ENCODE peak calls at places on chromosomes 12 and 14, in six cellular contexts. G is SIG-M5; K is fibroblast of villous mesenchyme; Y is NCI-H1092 treated with DMSO at 0.1 percent for 48 hours; R is T-helper 22 cell; N is stimulated activated CD4-positive, alpha-beta T cell treated with anti-CD3 and anti-CD28 coated beads, Interleukin-15, amount 100 ng/mL, for 24 hours. C is an unnamed sample.

GRCh38 chr14:74085047-74085637 is 386 bp downstream of the LIN52 start:
- DNase-seq in G (no peak), K (peak), Y (peak), R (no peak), N (peak), C (no peak)

GRCh38 chr12:31008241-31008711 is 65.4 kb upstream of the DDX11 start:
- DNase-seq in G (no peak), K (no peak), Y (no peak), R (no peak), N (no peak), C (no peak)

GRCh38 chr12:52805000-52805399 is 8.9 kb downstream of the KRT4 start:
- DNase-seq in G (no peak), K (no peak), Y (no peak), R (no peak), N (no peak), C (no peak)

GRCh38 chr14:79852975-79853374 is 358.3 kb downstream of the DIO2 start:
- DNase-seq in G (no peak), K (no peak), Y (no peak), R (no peak), N (no peak), C (peak)

GRCh38 chr14:37145395-37145794 is 27.0 kb downstream of the SLC25A21 start:
- DNase-seq in G (no peak), K (no peak), Y (no peak), R (no peak), N (no peak), C (no peak)

GRCh38 chr12:110778801-110779577 is 36.3 kb upstream of the PPP1CC start:
- DNase-seq in G (no peak), K (no peak), Y (no peak), R (no peak), N (no peak), C (no peak)

GRCh38 chr12:81300454-81300853 is 222.6 kb downstream of the ACSS3 start:
- DNase-seq in G (no peak), K (no peak), Y (no peak), R (no peak), N (no peak), C (no peak)

GRCh38 chr14:63551338-63551737 is 8.2 kb upstream of the PPP2R5E start:
- DNase-seq in G (no peak), K (no peak), Y (no peak), R (no peak), N (no peak), C (no peak)

GRCh38 chr14:21070610-21071224 is 613 bp downstream of the ARHGEF40 start:
- DNase-seq in G (no peak), K (peak), Y (no peak), R (no peak), N (peak), C (peak)

GRCh38 chr12:131018808-131019397 is 65.2 kb downstream of the ADGRD1 start:
- DNase-seq in G (no peak), K (no peak), Y (no peak), R (no peak), N (no peak), C (no peak)

GRCh38 chr14:31084385-31084784 is 58.2 kb upstream of the STRN3 start:
- DNase-seq in G (no peak), K (no peak), Y (no peak), R (no peak), N (no peak), C (no peak)

GRCh38 chr12:78473136-78473535 is 391.4 kb upstream of the SYT1 start:
- DNase-seq in G (no peak), K (no peak), Y (no peak), R (no peak), N (no peak), C (no peak)

GRCh38 chr14:89165189-89165809 is 251.7 kb downstream of the FOXN3 start:
- DNase-seq in G (no peak), K (peak), Y (no peak), R (no peak), N (no peak), C (no peak)

GRCh38 chr14:91361236-91361811 is 56.3 kb downstream of the CCDC88C start:
- DNase-seq in G (peak), K (peak), Y (peak), R (no peak), N (no peak), C (no peak)

GRCh38 chr12:63353559-63353958 is 202.6 kb upstream of the AVPR1A start:
- DNase-seq in G (no peak), K (no peak), Y (peak), R (no peak), N (no peak), C (no peak)

GRCh38 chr12:31029916-31030562 is 43.6 kb upstream of the DDX11 start:
- DNase-seq in G (no peak), K (no peak), Y (no peak), R (no peak), N (no peak), C (peak)

GRCh38 chr12:50505386-50505827 is 622 bp downstream of the DIP2B start:
- DNase-seq in G (no peak), K (peak), Y (peak), R (no peak), N (peak), C (peak)

GRCh38 chr12:67764946-67765619 is 116.5 kb downstream of the DYRK2 start:
- DNase-seq in G (no peak), K (no peak), Y (no peak), R (no peak), N (no peak), C (no peak)

GRCh38 chr12:1083888-1084262 is 92.9 kb downstream of the ERC1 start:
- DNase-seq in G (no peak), K (peak), Y (peak), R (no peak), N (no peak), C (no peak)

GRCh38 chr14:74658535-74659130 is 46.6 kb upstream of the LTBP2 start:
- DNase-seq in G (no peak), K (no peak), Y (no peak), R (no peak), N (no peak), C (no peak)

GRCh38 chr14:21192447-21192822 is 36.6 kb upstream of the OR5AU1 start:
- DNase-seq in G (no peak), K (no peak), Y (no peak), R (no peak), N (no peak), C (no peak)

GRCh38 chr12:129941646-129942045 is 37.8 kb upstream of the TMEM132D start:
- DNase-seq in G (no peak), K (no peak), Y (no peak), R (no peak), N (no peak), C (no peak)

GRCh38 chr14:95609398-95609990 is 74.6 kb downstream of the GLRX5 start:
- DNase-seq in G (no peak), K (peak), Y (peak), R (no peak), N (peak), C (peak)

GRCh38 chr12:47754881-47755280 is 3.8 kb downstream of the RAPGEF3 start:
- DNase-seq in G (no peak), K (no peak), Y (peak), R (no peak), N (no peak), C (no peak)

GRCh38 chr14:87102979-87103378 is 890.0 kb downstream of the GALC start:
- DNase-seq in G (no peak), K (peak), Y (no peak), R (no peak), N (no peak), C (no peak)

GRCh38 chr14:68361231-68361630 is 431.6 kb downstream of the ZFP36L1 start:
- DNase-seq in G (no peak), K (no peak), Y (no peak), R (no peak), N (no peak), C (no peak)

GRCh38 chr14:22920697-22921096 is 1.7 kb upstream of the RBM23 start:
- DNase-seq in G (no peak), K (no peak), Y (no peak), R (no peak), N (no peak), C (no peak)

GRCh38 chr12:10853746-10854145 is 4.5 kb upstream of the PRR4 start:
- DNase-seq in G (no peak), K (no peak), Y (no peak), R (no peak), N (no peak), C (no peak)

C was measured in NCI-H1417.